ENCODE peak calls at places on chromosomes 4 and X, in five cellular contexts. One of them, this sample, is unnamed. For H3K9me3, the result is how much of the 10 kb centered on the place peaks cover.

GRCh38 chr4:128606173-128606572 is 203.3 kb upstream of the JADE1 start:
- DNase-seq in iPS DF 6.9: no peak
- DNase-seq in fibroblast of lung: peak
- DNase-seq in tibial nerve: no peak
- DNase-seq in CD8-positive, alpha-beta memory T cell: no peak
- DNase-seq in this sample: peak

GRCh38 chr4:94566420-94566819 is 114.7 kb downstream of the PDLIM5 start:
- DNase-seq in iPS DF 6.9: no peak
- DNase-seq in fibroblast of lung: no peak
- DNase-seq in tibial nerve: no peak
- DNase-seq in CD8-positive, alpha-beta memory T cell: no peak
- DNase-seq in this sample: no peak

GRCh38 chr4:81997313-81997712 is 376.5 kb downstream of the HNRNPD start:
- DNase-seq in iPS DF 6.9: no peak
- DNase-seq in fibroblast of lung: no peak
- DNase-seq in tibial nerve: no peak
- DNase-seq in CD8-positive, alpha-beta memory T cell: no peak
- DNase-seq in this sample: no peak

GRCh38 chr4:110344165-110344564 is 131.8 kb upstream of the ENPEP start:
- DNase-seq in iPS DF 6.9: no peak
- DNase-seq in fibroblast of lung: peak
- DNase-seq in tibial nerve: no peak
- DNase-seq in CD8-positive, alpha-beta memory T cell: no peak
- DNase-seq in this sample: no peak

GRCh38 chrX:39681885-39682284 is 415.9 kb downstream of the BCOR start:
- DNase-seq in iPS DF 6.9: no peak
- DNase-seq in fibroblast of lung: no peak
- DNase-seq in tibial nerve: no peak
- DNase-seq in CD8-positive, alpha-beta memory T cell: no peak
- DNase-seq in this sample: no peak

GRCh38 chrX:1894656-1895055 is 279.8 kb downstream of the ASMT start:
- DNase-seq in iPS DF 6.9: no peak
- DNase-seq in fibroblast of lung: no peak
- DNase-seq in tibial nerve: no peak
- DNase-seq in CD8-positive, alpha-beta memory T cell: no peak
- DNase-seq in this sample: peak

GRCh38 chrX:39826813-39827543 is 270.8 kb downstream of the BCOR start:
- DNase-seq in iPS DF 6.9: no peak
- DNase-seq in fibroblast of lung: no peak
- DNase-seq in tibial nerve: no peak
- DNase-seq in CD8-positive, alpha-beta memory T cell: no peak
- DNase-seq in this sample: no peak

GRCh38 chrX:136028383-136028984 is 43.2 kb downstream of the SLC9A6 start:
- DNase-seq in iPS DF 6.9: peak
- DNase-seq in fibroblast of lung: peak
- DNase-seq in tibial nerve: peak
- DNase-seq in CD8-positive, alpha-beta memory T cell: no peak
- DNase-seq in this sample: no peak

GRCh38 chr4:55758570-55758969 is 61.0 kb upstream of the EXOC1L start:
- DNase-seq in iPS DF 6.9: no peak
- DNase-seq in fibroblast of lung: no peak
- DNase-seq in tibial nerve: no peak
- DNase-seq in CD8-positive, alpha-beta memory T cell: no peak
- DNase-seq in this sample: peak

GRCh38 chr4:30671926-30672325 is 48.2 kb upstream of the PCDH7 start:
- DNase-seq in iPS DF 6.9: no peak
- DNase-seq in fibroblast of lung: no peak
- DNase-seq in tibial nerve: no peak
- DNase-seq in CD8-positive, alpha-beta memory T cell: no peak
- DNase-seq in this sample: no peak
- H3K9me3 ChIP-seq in iPS DF 6.9: under half
- H3K9me3 ChIP-seq in fibroblast of lung: under half
- H3K9me3 ChIP-seq in tibial nerve: under half
- H3K9me3 ChIP-seq in CD8-positive, alpha-beta memory T cell: under half
- H3K9me3 ChIP-seq in this sample: under half

DNA sequence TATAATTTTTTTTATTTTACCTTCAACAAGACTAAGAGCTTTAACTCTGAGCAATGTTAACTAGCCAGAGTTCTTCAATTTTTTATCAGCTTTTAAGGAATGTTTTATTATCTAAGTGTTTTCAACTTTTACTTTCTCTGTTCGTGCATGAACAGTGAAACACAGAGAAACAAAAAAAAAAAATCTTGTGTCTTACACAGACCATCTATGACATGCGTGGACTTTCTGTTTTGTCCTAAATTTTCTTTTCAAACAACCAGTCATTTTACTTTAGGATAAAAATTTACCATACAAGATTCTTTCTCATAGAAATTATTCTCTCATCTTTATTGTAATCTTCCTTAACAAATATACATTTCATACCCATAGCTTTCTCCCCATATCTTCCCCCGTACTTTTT is 731.9 kb upstream of the PCDH10 start:
- DNase-seq in iPS DF 6.9: peak
- DNase-seq in fibroblast of lung: no peak
- DNase-seq in tibial nerve: no peak
- DNase-seq in CD8-positive, alpha-beta memory T cell: no peak
- DNase-seq in this sample: no peak
- H3K9me3 ChIP-seq in iPS DF 6.9: under half
- H3K9me3 ChIP-seq in fibroblast of lung: under half
- H3K9me3 ChIP-seq in tibial nerve: under half
- H3K9me3 ChIP-seq in CD8-positive, alpha-beta memory T cell: under half
- H3K9me3 ChIP-seq in this sample: under half

DNA sequence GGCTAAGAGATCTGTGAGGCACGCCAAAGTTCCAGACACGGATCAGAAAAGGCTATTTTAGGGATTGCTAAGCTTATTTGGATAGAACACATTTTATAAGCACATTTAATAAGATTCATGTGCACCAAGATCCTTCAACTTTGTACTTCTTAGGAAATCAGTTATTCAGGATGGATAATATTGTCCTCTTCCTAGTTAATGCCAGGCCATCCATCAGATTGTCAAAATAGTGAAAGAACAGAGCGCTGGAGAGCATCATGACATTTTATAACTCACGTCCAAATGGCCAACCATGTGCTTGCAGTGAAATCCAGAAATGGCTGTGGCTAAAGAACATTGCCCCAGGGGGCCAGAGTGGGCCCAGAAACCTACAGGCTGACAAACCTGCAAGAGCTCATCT is 129.9 kb downstream of the ATG4A start:
- DNase-seq in iPS DF 6.9: no peak
- DNase-seq in fibroblast of lung: no peak
- DNase-seq in tibial nerve: no peak
- DNase-seq in CD8-positive, alpha-beta memory T cell: no peak
- DNase-seq in this sample: no peak
- H3K9me3 ChIP-seq in iPS DF 6.9: under half
- H3K9me3 ChIP-seq in fibroblast of lung: under half
- H3K9me3 ChIP-seq in tibial nerve: under half
- H3K9me3 ChIP-seq in CD8-positive, alpha-beta memory T cell: under half
- H3K9me3 ChIP-seq in this sample: under half

GRCh38 chr4:137467537-137467936 is 64.8 kb downstream of the PCDH18 start:
- DNase-seq in iPS DF 6.9: no peak
- DNase-seq in fibroblast of lung: no peak
- DNase-seq in tibial nerve: no peak
- DNase-seq in CD8-positive, alpha-beta memory T cell: no peak
- DNase-seq in this sample: no peak
- H3K9me3 ChIP-seq in iPS DF 6.9: under half
- H3K9me3 ChIP-seq in fibroblast of lung: under half
- H3K9me3 ChIP-seq in tibial nerve: under half
- H3K9me3 ChIP-seq in CD8-positive, alpha-beta memory T cell: under half
- H3K9me3 ChIP-seq in this sample: under half

DNA sequence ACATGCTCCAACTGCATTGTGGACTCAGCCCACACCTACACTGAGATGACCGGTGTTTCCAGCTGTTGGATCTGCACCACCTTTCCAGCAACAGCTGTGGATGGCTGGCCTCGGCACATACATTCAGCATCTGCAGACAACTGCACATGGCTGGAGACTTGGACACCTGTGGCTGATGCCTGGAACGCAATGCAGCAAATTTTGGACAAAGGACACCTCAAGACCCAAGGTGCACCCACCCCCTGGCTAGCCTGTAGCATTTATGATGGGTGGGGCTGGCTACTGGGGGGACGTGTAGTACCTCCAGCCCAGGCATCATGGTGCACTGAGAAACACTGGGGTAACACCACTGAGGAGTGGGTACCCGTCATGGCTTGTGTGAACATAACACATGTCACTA is 57.3 kb upstream of the CCDC149 start:
- DNase-seq in iPS DF 6.9: no peak
- DNase-seq in fibroblast of lung: no peak
- DNase-seq in tibial nerve: no peak
- DNase-seq in CD8-positive, alpha-beta memory T cell: no peak
- DNase-seq in this sample: no peak
- H3K9me3 ChIP-seq in iPS DF 6.9: under half
- H3K9me3 ChIP-seq in fibroblast of lung: under half
- H3K9me3 ChIP-seq in tibial nerve: under half
- H3K9me3 ChIP-seq in CD8-positive, alpha-beta memory T cell: under half
- H3K9me3 ChIP-seq in this sample: under half

GRCh38 chrX:77431227-77431626 is 16.0 kb upstream of the FGF16 start:
- DNase-seq in iPS DF 6.9: no peak
- DNase-seq in fibroblast of lung: peak
- DNase-seq in tibial nerve: peak
- DNase-seq in CD8-positive, alpha-beta memory T cell: no peak
- DNase-seq in this sample: peak

GRCh38 chrX:77427586-77427985 is 19.6 kb upstream of the FGF16 start:
- DNase-seq in iPS DF 6.9: no peak
- DNase-seq in fibroblast of lung: no peak
- DNase-seq in tibial nerve: no peak
- DNase-seq in CD8-positive, alpha-beta memory T cell: no peak
- DNase-seq in this sample: peak

GRCh38 chrX:77422886-77423648 is 24.1 kb upstream of the FGF16 start:
- DNase-seq in iPS DF 6.9: no peak
- DNase-seq in fibroblast of lung: no peak
- DNase-seq in tibial nerve: no peak
- DNase-seq in CD8-positive, alpha-beta memory T cell: no peak
- DNase-seq in this sample: no peak

DNA sequence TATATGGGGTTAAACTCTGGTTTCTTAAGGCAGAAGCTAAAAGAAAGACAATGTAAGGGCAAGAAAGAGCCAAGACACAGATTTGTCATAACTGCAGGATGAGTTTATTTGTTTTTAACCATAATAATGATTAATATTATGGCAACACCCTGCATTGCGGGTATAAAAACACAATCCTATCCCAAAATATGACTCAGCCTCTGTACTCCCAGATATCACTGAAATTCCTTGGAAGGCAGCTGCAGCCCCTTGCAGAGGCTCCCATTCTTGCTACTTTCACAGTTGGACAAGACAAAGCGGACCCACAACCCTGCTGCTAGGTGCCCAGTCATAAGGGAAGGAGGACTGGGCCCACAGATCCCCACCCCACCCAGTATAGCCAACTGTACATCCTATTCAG is 20.4 kb upstream of the FGF16 start:
- DNase-seq in iPS DF 6.9: no peak
- DNase-seq in fibroblast of lung: peak
- DNase-seq in tibial nerve: no peak
- DNase-seq in CD8-positive, alpha-beta memory T cell: no peak
- DNase-seq in this sample: peak
- H3K9me3 ChIP-seq in iPS DF 6.9: under half
- H3K9me3 ChIP-seq in fibroblast of lung: under half
- H3K9me3 ChIP-seq in tibial nerve: under half
- H3K9me3 ChIP-seq in CD8-positive, alpha-beta memory T cell: under half
- H3K9me3 ChIP-seq in this sample: under half

This sample was measured in MG63.